ENCODE peak calls at places on chromosome 9, in seven cellular contexts. One of them, this sample, is unnamed.

GRCh38 chr9:128068656-128069221 is 707 bp downstream of the SLC25A25 start:
- DNase-seq in skeletal muscle cell: no peak
- DNase-seq in SW480: peak; percentile 35
- DNase-seq in effector memory CD8-positive, alpha-beta T cell: no peak
- DNase-seq in NCI-H774: no peak
- DNase-seq in astrocyte of the spinal cord: no peak
- DNase-seq in stimulated activated CD8-positive, alpha-beta memory T cell treated with anti-CD3 and anti-CD28 coated beads, Interleukin-15, amount 100 ng/mL, for 4 hours: no peak
- DNase-seq in this sample: no peak

GRCh38 chr9:134768332-134769083 is 112.1 kb upstream of the FCN2 start:
- DNase-seq in astrocyte of the spinal cord: no peak
- DNase-seq in NCI-H774: no peak
- DNase-seq in effector memory CD8-positive, alpha-beta T cell: no peak
- DNase-seq in SW480: no peak
- DNase-seq in stimulated activated CD8-positive, alpha-beta memory T cell treated with anti-CD3 and anti-CD28 coated beads, Interleukin-15, amount 100 ng/mL, for 4 hours: no peak
- DNase-seq in skeletal muscle cell: no peak
- DNase-seq in this sample: no peak

GRCh38 chr9:115254781-115255180 is 136.8 kb upstream of the TNC start:
- DNase-seq in SW480: no peak
- DNase-seq in NCI-H774: no peak
- DNase-seq in effector memory CD8-positive, alpha-beta T cell: no peak
- DNase-seq in astrocyte of the spinal cord: no peak
- DNase-seq in skeletal muscle cell: peak; percentile 69
- DNase-seq in stimulated activated CD8-positive, alpha-beta memory T cell treated with anti-CD3 and anti-CD28 coated beads, Interleukin-15, amount 100 ng/mL, for 4 hours: no peak
- DNase-seq in this sample: no peak

GRCh38 chr9:223167-223566 is 8.5 kb downstream of the DOCK8 start:
- DNase-seq in SW480: no peak
- DNase-seq in NCI-H774: no peak
- DNase-seq in stimulated activated CD8-positive, alpha-beta memory T cell treated with anti-CD3 and anti-CD28 coated beads, Interleukin-15, amount 100 ng/mL, for 4 hours: no peak
- DNase-seq in effector memory CD8-positive, alpha-beta T cell: no peak
- DNase-seq in skeletal muscle cell: no peak
- DNase-seq in astrocyte of the spinal cord: no peak
- DNase-seq in this sample: no peak

GRCh38 chr9:135707449-135708138 is 5.6 kb downstream of the KCNT1 start:
- DNase-seq in skeletal muscle cell: no peak
- DNase-seq in NCI-H774: no peak
- DNase-seq in stimulated activated CD8-positive, alpha-beta memory T cell treated with anti-CD3 and anti-CD28 coated beads, Interleukin-15, amount 100 ng/mL, for 4 hours: no peak
- DNase-seq in astrocyte of the spinal cord: no peak
- DNase-seq in effector memory CD8-positive, alpha-beta T cell: no peak
- DNase-seq in SW480: no peak
- DNase-seq in this sample: no peak

GRCh38 chr9:129336601-129337286 is 158.7 kb upstream of the IER5L start:
- DNase-seq in skeletal muscle cell: no peak
- DNase-seq in SW480: no peak
- DNase-seq in astrocyte of the spinal cord: peak; percentile 80
- DNase-seq in effector memory CD8-positive, alpha-beta T cell: no peak
- DNase-seq in NCI-H774: no peak
- DNase-seq in stimulated activated CD8-positive, alpha-beta memory T cell treated with anti-CD3 and anti-CD28 coated beads, Interleukin-15, amount 100 ng/mL, for 4 hours: no peak
- DNase-seq in this sample: peak; percentile 21

GRCh38 chr9:15231788-15232635 is 75.0 kb downstream of the TTC39B start:
- DNase-seq in astrocyte of the spinal cord: no peak
- DNase-seq in NCI-H774: no peak
- DNase-seq in SW480: peak; percentile 33
- DNase-seq in effector memory CD8-positive, alpha-beta T cell: no peak
- DNase-seq in stimulated activated CD8-positive, alpha-beta memory T cell treated with anti-CD3 and anti-CD28 coated beads, Interleukin-15, amount 100 ng/mL, for 4 hours: no peak
- DNase-seq in skeletal muscle cell: no peak
- DNase-seq in this sample: no peak

GRCh38 chr9:116541402-116541801 is 145.7 kb upstream of the TRIM32 start:
- DNase-seq in astrocyte of the spinal cord: no peak
- DNase-seq in SW480: no peak
- DNase-seq in NCI-H774: no peak
- DNase-seq in skeletal muscle cell: no peak
- DNase-seq in effector memory CD8-positive, alpha-beta T cell: no peak
- DNase-seq in stimulated activated CD8-positive, alpha-beta memory T cell treated with anti-CD3 and anti-CD28 coated beads, Interleukin-15, amount 100 ng/mL, for 4 hours: no peak
- DNase-seq in this sample: no peak